ENCODE peak calls at places on chromosomes 3 and 15, in seven cellular contexts. One of them, this sample, is unnamed.
A peak's percentile ranks its signal among the peaks of the same experiment; 100 is the strongest.

GRCh38 chr3:186493507-186493906 is 50.7 kb downstream of the CRYGS start:
- DNase-seq in dorsolateral prefrontal cortex: no peak
- DNase-seq in NCI-H345: no peak
- DNase-seq in stimulated activated CD4-positive, alpha-beta T cell treated with anti-CD3 and anti-CD28 coated beads, TNF-alpha, amount 100 ng/mL, for 1 hour: no peak
- DNase-seq in activated CD8-positive, alpha-beta memory T cell treated with anti-CD3 and anti-CD28 coated beads for 48 hours: no peak
- DNase-seq in midbrain: no peak
- DNase-seq in T-helper 2 cell: no peak
- DNase-seq in this sample: no peak

GRCh38 chr3:122102191-122102935 is 47.2 kb downstream of the CD86 start:
- DNase-seq in stimulated activated CD4-positive, alpha-beta T cell treated with anti-CD3 and anti-CD28 coated beads, TNF-alpha, amount 100 ng/mL, for 1 hour: no peak
- DNase-seq in NCI-H345: no peak
- DNase-seq in T-helper 2 cell: peak; percentile 42
- DNase-seq in dorsolateral prefrontal cortex: no peak
- DNase-seq in activated CD8-positive, alpha-beta memory T cell treated with anti-CD3 and anti-CD28 coated beads for 48 hours: peak; percentile 16
- DNase-seq in midbrain: no peak
- DNase-seq in this sample: no peak

GRCh38 chr3:52456169-52456799 is 880 bp downstream of the NISCH start:
- DNase-seq in midbrain: no peak
- DNase-seq in dorsolateral prefrontal cortex: no peak
- DNase-seq in stimulated activated CD4-positive, alpha-beta T cell treated with anti-CD3 and anti-CD28 coated beads, TNF-alpha, amount 100 ng/mL, for 1 hour: no peak
- DNase-seq in activated CD8-positive, alpha-beta memory T cell treated with anti-CD3 and anti-CD28 coated beads for 48 hours: no peak
- DNase-seq in NCI-H345: no peak
- DNase-seq in T-helper 2 cell: no peak
- DNase-seq in this sample: no peak

GRCh38 chr15:92839696-92840095 is 60.4 kb upstream of the CHD2 start:
- DNase-seq in dorsolateral prefrontal cortex: no peak
- DNase-seq in T-helper 2 cell: peak; percentile 71
- DNase-seq in activated CD8-positive, alpha-beta memory T cell treated with anti-CD3 and anti-CD28 coated beads for 48 hours: no peak
- DNase-seq in midbrain: no peak
- DNase-seq in stimulated activated CD4-positive, alpha-beta T cell treated with anti-CD3 and anti-CD28 coated beads, TNF-alpha, amount 100 ng/mL, for 1 hour: no peak
- DNase-seq in NCI-H345: peak; percentile 88
- DNase-seq in this sample: no peak

GRCh38 chr3:69767571-69767970 is 28.3 kb downstream of the MITF start:
- DNase-seq in midbrain: peak; percentile 85
- DNase-seq in stimulated activated CD4-positive, alpha-beta T cell treated with anti-CD3 and anti-CD28 coated beads, TNF-alpha, amount 100 ng/mL, for 1 hour: no peak
- DNase-seq in NCI-H345: no peak
- DNase-seq in T-helper 2 cell: no peak
- DNase-seq in activated CD8-positive, alpha-beta memory T cell treated with anti-CD3 and anti-CD28 coated beads for 48 hours: no peak
- DNase-seq in dorsolateral prefrontal cortex: peak; percentile 86
- DNase-seq in this sample: no peak

GRCh38 chr3:197487911-197488391 is 67.8 kb downstream of the BDH1 start:
- DNase-seq in activated CD8-positive, alpha-beta memory T cell treated with anti-CD3 and anti-CD28 coated beads for 48 hours: no peak
- DNase-seq in T-helper 2 cell: no peak
- DNase-seq in dorsolateral prefrontal cortex: no peak
- DNase-seq in stimulated activated CD4-positive, alpha-beta T cell treated with anti-CD3 and anti-CD28 coated beads, TNF-alpha, amount 100 ng/mL, for 1 hour: no peak
- DNase-seq in NCI-H345: no peak
- DNase-seq in midbrain: no peak
- DNase-seq in this sample: no peak

GRCh38 chr15:68751622-68752021 is 69.1 kb downstream of the ANP32A start:
- DNase-seq in T-helper 2 cell: no peak
- DNase-seq in activated CD8-positive, alpha-beta memory T cell treated with anti-CD3 and anti-CD28 coated beads for 48 hours: no peak
- DNase-seq in NCI-H345: no peak
- DNase-seq in midbrain: no peak
- DNase-seq in stimulated activated CD4-positive, alpha-beta T cell treated with anti-CD3 and anti-CD28 coated beads, TNF-alpha, amount 100 ng/mL, for 1 hour: no peak
- DNase-seq in dorsolateral prefrontal cortex: no peak
- DNase-seq in this sample: no peak

GRCh38 chr15:34049096-34049495 is 10.1 kb upstream of the AVEN start:
- DNase-seq in NCI-H345: no peak
- DNase-seq in T-helper 2 cell: no peak
- DNase-seq in midbrain: no peak
- DNase-seq in stimulated activated CD4-positive, alpha-beta T cell treated with anti-CD3 and anti-CD28 coated beads, TNF-alpha, amount 100 ng/mL, for 1 hour: no peak
- DNase-seq in activated CD8-positive, alpha-beta memory T cell treated with anti-CD3 and anti-CD28 coated beads for 48 hours: no peak
- DNase-seq in dorsolateral prefrontal cortex: no peak
- DNase-seq in this sample: no peak

GRCh38 chr3:119243712-119244111 is 3.0 kb upstream of the B4GALT4 start:
- DNase-seq in midbrain: no peak
- DNase-seq in T-helper 2 cell: no peak
- DNase-seq in NCI-H345: no peak
- DNase-seq in stimulated activated CD4-positive, alpha-beta T cell treated with anti-CD3 and anti-CD28 coated beads, TNF-alpha, amount 100 ng/mL, for 1 hour: no peak
- DNase-seq in activated CD8-positive, alpha-beta memory T cell treated with anti-CD3 and anti-CD28 coated beads for 48 hours: no peak
- DNase-seq in dorsolateral prefrontal cortex: no peak
- DNase-seq in this sample: no peak

GRCh38 chr15:50315814-50316630 is 39.0 kb downstream of the GABPB1 start:
- DNase-seq in activated CD8-positive, alpha-beta memory T cell treated with anti-CD3 and anti-CD28 coated beads for 48 hours: no peak
- DNase-seq in midbrain: peak; percentile 34
- DNase-seq in stimulated activated CD4-positive, alpha-beta T cell treated with anti-CD3 and anti-CD28 coated beads, TNF-alpha, amount 100 ng/mL, for 1 hour: no peak
- DNase-seq in NCI-H345: peak; percentile 12
- DNase-seq in dorsolateral prefrontal cortex: no peak
- DNase-seq in T-helper 2 cell: peak; percentile 65
- DNase-seq in this sample: no peak

This sample was measured in T-helper 1 cell.